ENCODE peak calls at places on chromosome 2, in nine cellular contexts. R is NCI-H1092, I is GM03348, Q is GM12891, A is AG09309, M is fibroblast of the aortic adventitia, Y is foreskin keratinocyte, T is hypothalamus, G is endodermal cell. Z is an unnamed sample.
A peak's percentile ranks its signal among the peaks of the same experiment; 100 is the strongest.

GRCh38 chr2:237438082-237438925 is 24.3 kb upstream of the COL6A3 start:
- DNase-seq in M (no peak), I (no peak), T (no peak), Q (no peak), R (peak; percentile 13), Y (no peak), A (no peak), G (peak; percentile 82), Z (no peak)

GRCh38 chr2:96157649-96158553 is 12.7 kb upstream of the DUSP2 start:
- DNase-seq in Y (no peak), I (no peak), T (no peak), M (no peak), R (no peak), A (no peak), G (peak; percentile 67), Q (peak; percentile 78), Z (no peak)

GRCh38 chr2:30910686-30911085 is 103.4 kb upstream of the CAPN13 start:
- DNase-seq in M (no peak), I (no peak), G (no peak), Y (no peak), A (no peak), Q (no peak), R (no peak), T (no peak), Z (no peak)

GRCh38 chr2:105432749-105433148 is 33.9 kb upstream of the FHL2 start:
- DNase-seq in Q (no peak), G (no peak), R (no peak), I (peak; percentile 35), T (no peak), A (no peak), Y (no peak), M (peak; percentile 51), Z (no peak)

GRCh38 chr2:122736279-122736678 is 980.8 kb downstream of the TSN start:
- DNase-seq in Q (no peak), G (no peak), I (no peak), M (no peak), R (no peak), Y (no peak), T (no peak), A (no peak), Z (no peak)

GRCh38 chr2:43251171-43251731 is 24.8 kb upstream of the ZFP36L2 start:
- DNase-seq in T (no peak), A (peak; percentile 55), R (no peak), Q (no peak), Y (peak; percentile 85), I (peak; percentile 72), G (no peak), M (peak; percentile 85), Z (peak; percentile 62)

GRCh38 chr2:28164280-28164801 is 228.3 kb upstream of the FOSL2 start:
- DNase-seq in Q (no peak), I (peak; percentile 19), M (peak; percentile 9), T (no peak), R (no peak), A (no peak), G (no peak), Y (no peak), Z (peak; percentile 41)

GRCh38 chr2:233152541-233152940 is 92.4 kb downstream of the INPP5D start:
- DNase-seq in I (peak; percentile 40), G (no peak), R (peak; percentile 61), T (peak; percentile 11), Y (no peak), M (peak; percentile 62), A (no peak), Q (no peak), Z (no peak)

GRCh38 chr2:95695613-95696012 is 103.8 kb downstream of the TRIM43 start:
- DNase-seq in Y (no peak), M (no peak), T (no peak), R (no peak), G (no peak), Q (no peak), A (no peak), I (no peak), Z (no peak)

GRCh38 chr2:11571170-11571569 is 37.3 kb downstream of the GREB1 start:
- DNase-seq in R (no peak), T (no peak), I (no peak), A (no peak), M (no peak), G (no peak), Q (no peak), Y (no peak), Z (no peak)

GRCh38 chr2:170467568-170468422 is 247.3 kb upstream of the SP5 start:
- DNase-seq in Y (peak; percentile 29), Q (no peak), T (no peak), M (peak; percentile 22), A (no peak), I (no peak), G (no peak), R (no peak), Z (no peak)

GRCh38 chr2:111946294-111947114 is 48.1 kb downstream of the MERTK start:
- DNase-seq in T (no peak), A (peak; percentile 92), R (no peak), M (peak; percentile 99), G (no peak), I (peak; percentile 51), Q (no peak), Y (peak; percentile 91), Z (peak; percentile 87)